ENCODE peak calls at places on chromosomes 4 and X, in nine cellular contexts. D is AG10803, A is fibroblast of lung, L is lung, U is cardiac muscle cell, H is mucosa of descending colon, B is tibial artery, Z is AG04449, Y is GM23248. I is an unnamed sample.

GRCh38 chr4:22356996-22357596 is 158.8 kb downstream of the ADGRA3 start:
- DNase-seq in U (peak), A (peak), H (no peak), B (no peak), L (no peak), Y (peak), D (peak), Z (no peak), I (peak)

GRCh38 chr4:126627255-126627654 is 1005.5 kb upstream of the INTU start:
- DNase-seq in U (peak), Y (peak), B (no peak), D (no peak), A (peak), L (no peak), H (no peak), Z (no peak), I (peak)

GRCh38 chr4:140144050-140144449 is 9.9 kb downstream of the MAML3 start:
- DNase-seq in B (no peak), D (no peak), Z (no peak), L (no peak), Y (no peak), H (no peak), U (no peak), A (no peak), I (no peak)

GRCh38 chrX:40877869-40878268 is 142.5 kb upstream of the MED14 start:
- DNase-seq in L (no peak), H (no peak), B (no peak), U (no peak), Y (peak), A (peak), D (peak), Z (no peak), I (peak)

GRCh38 chrX:81201692-81202412 is at the start of the genes HMGN5 and SH3BGRL:
- DNase-seq in U (peak), D (peak), B (peak), Y (peak), Z (peak), L (peak), H (peak), A (peak), I (peak)

GRCh38 chrX:38982370-38982769 is 181.1 kb downstream of the MID1IP1 start:
- DNase-seq in Y (no peak), Z (no peak), B (no peak), D (no peak), A (no peak), U (no peak), H (no peak), L (no peak), I (no peak)

GRCh38 chrX:40130207-40130606 is 32.4 kb upstream of the BCOR start:
- DNase-seq in D (peak), A (peak), H (no peak), B (no peak), Z (peak), Y (peak), L (no peak), U (no peak), I (peak)

GRCh38 chr4:127203561-127204260 is 429.0 kb upstream of the INTU start:
- DNase-seq in D (peak), H (no peak), L (no peak), A (peak), Z (peak), B (no peak), U (no peak), Y (peak), I (peak)

GRCh38 chr4:120591038-120591437 is 331.5 kb downstream of the PRDM5 start:
- DNase-seq in A (no peak), Y (no peak), B (no peak), H (no peak), D (no peak), U (no peak), Z (no peak), L (no peak), I (no peak)

GRCh38 chr4:151806511-151806927 is 45.7 kb upstream of the GATB start:
- DNase-seq in U (peak), D (peak), L (no peak), B (no peak), H (no peak), A (peak), Y (peak), Z (peak), I (peak)

GRCh38 chr4:188162698-188163097 is 23.5 kb downstream of the TRIML1 start:
- DNase-seq in L (no peak), A (no peak), Z (no peak), U (no peak), Y (no peak), B (no peak), H (no peak), D (no peak), I (no peak)

GRCh38 chr4:98612318-98613250 is 45.8 kb downstream of the TSPAN5 start:
- DNase-seq in Y (peak), H (no peak), A (peak), L (no peak), B (no peak), Z (no peak), U (no peak), D (no peak), I (no peak)

GRCh38 chrX:72057331-72057730 is 74.4 kb downstream of the RTL5 start:
- DNase-seq in H (no peak), U (no peak), Y (no peak), L (no peak), D (peak), B (no peak), A (no peak), Z (no peak), I (no peak)

GRCh38 chrX:103783971-103784370 is 7.3 kb downstream of the PLP1 start:
- DNase-seq in L (no peak), Z (no peak), B (peak), D (peak), H (no peak), Y (peak), U (no peak), A (no peak), I (no peak)

GRCh38 chrX:48520976-48521352 is 644 bp upstream of the EBP start:
- DNase-seq in D (no peak), H (no peak), U (no peak), Z (no peak), Y (no peak), L (no peak), B (no peak), A (no peak), I (no peak)

GRCh38 chr4:114606240-114606639 is 7.6 kb downstream of the UGT8 start:
- DNase-seq in U (no peak), H (no peak), B (no peak), L (no peak), Z (no peak), Y (no peak), D (no peak), A (no peak), I (no peak)

GRCh38 chr4:1882850-1883271 is 11.7 kb downstream of the NSD2 start:
- DNase-seq in U (no peak), A (no peak), B (no peak), D (no peak), Y (no peak), H (no peak), L (no peak), Z (no peak), I (no peak)

GRCh38 chr4:162838671-162839070 is 328.0 kb downstream of the NAF1 start:
- DNase-seq in B (no peak), A (peak), L (no peak), U (no peak), Y (no peak), Z (no peak), D (no peak), H (peak), I (no peak)

GRCh38 chr4:169604131-169604900 is 8.1 kb downstream of the NEK1 start:
- DNase-seq in U (no peak), A (peak), Y (peak), D (peak), L (no peak), B (peak), H (no peak), Z (no peak), I (peak)

GRCh38 chrX:12304261-12304660 is 166.0 kb downstream of the FRMPD4 start:
- DNase-seq in A (no peak), H (no peak), L (no peak), D (peak), Y (peak), B (no peak), Z (peak), U (no peak), I (no peak)

GRCh38 chr4:148453833-148454232 is 11.6 kb upstream of the NR3C2 start:
- DNase-seq in D (no peak), Z (no peak), A (no peak), L (no peak), Y (no peak), B (no peak), U (no peak), H (no peak), I (no peak)

GRCh38 chr4:9898596-9899345 is 117.3 kb downstream of the DRD5 start:
- DNase-seq in A (no peak), D (peak), B (no peak), Z (no peak), H (peak), L (peak), U (peak), Y (peak), I (no peak)

GRCh38 chr4:85127653-85128052 is 161.2 kb upstream of the WDFY3 start:
- DNase-seq in D (peak), Z (no peak), H (no peak), B (no peak), A (peak), L (no peak), Y (peak), U (peak), I (peak)

GRCh38 chr4:76990288-76991080 is 40.9 kb downstream of the SEPTIN11 start:
- DNase-seq in Y (peak), Z (peak), B (no peak), U (no peak), A (peak), D (peak), L (no peak), H (peak), I (peak)

GRCh38 chr4:75643651-75644050 is 13.3 kb upstream of the CDKL2 start:
- DNase-seq in Z (peak), H (no peak), U (no peak), B (no peak), D (peak), Y (no peak), A (peak), L (no peak), I (peak)

GRCh38 chr4:48778431-48779094 is 1.5 kb downstream of the FRYL start:
- DNase-seq in H (no peak), Y (peak), U (peak), D (peak), A (peak), L (no peak), B (no peak), Z (peak), I (peak)

GRCh38 chrX:147803948-147804347 is 107.8 kb upstream of the FMR1 start:
- DNase-seq in Z (no peak), D (peak), B (no peak), Y (peak), L (no peak), A (no peak), H (no peak), U (peak), I (peak)

GRCh38 chrX:53186363-53186762 is 38.6 kb downstream of the KDM5C start:
- DNase-seq in Y (peak), H (no peak), U (no peak), A (peak), D (peak), L (no peak), B (no peak), Z (peak), I (no peak)

GRCh38 chr4:8708401-8709021 is 115.9 kb downstream of the CPZ start:
- DNase-seq in A (no peak), U (no peak), B (peak), H (no peak), Y (no peak), Z (no peak), D (no peak), L (no peak), I (no peak)

GRCh38 chr4:141563721-141564120 is 72.7 kb upstream of the IL15 start:
- DNase-seq in A (no peak), H (no peak), D (no peak), L (no peak), U (no peak), Z (no peak), Y (no peak), B (no peak), I (no peak)

GRCh38 chr4:53055716-53056413 is 193.7 kb downstream of the RASL11B start:
- DNase-seq in Z (no peak), D (no peak), A (peak), U (no peak), Y (no peak), H (no peak), B (no peak), L (no peak), I (peak)

GRCh38 chr4:15470149-15470520 is 453 bp downstream of the CC2D2A start:
- DNase-seq in L (no peak), H (no peak), B (no peak), A (peak), Y (peak), Z (no peak), D (no peak), U (no peak), I (no peak)

GRCh38 chrX:21855937-21856415 is at the start of gene YY2:
- DNase-seq in L (no peak), A (no peak), Z (no peak), B (no peak), H (no peak), U (no peak), Y (no peak), D (no peak), I (no peak)

GRCh38 chrX:53045002-53045401 is 3.6 kb upstream of the GPR173 start:
- DNase-seq in D (no peak), H (no peak), U (no peak), A (no peak), Y (no peak), L (no peak), B (no peak), Z (no peak), I (no peak)

GRCh38 chr4:13907255-13907751 is 279.8 kb upstream of the BOD1L1 start:
- DNase-seq in Y (peak), D (peak), L (no peak), H (no peak), Z (peak), B (no peak), A (peak), U (no peak), I (peak)

GRCh38 chrX:22165732-22166457 is 106.8 kb upstream of the CBLL2 start:
- DNase-seq in Y (peak), L (no peak), Z (peak), D (peak), A (peak), B (no peak), H (no peak), U (no peak), I (peak)

GRCh38 chr4:26441110-26441509 is 49.2 kb downstream of the CCKAR start:
- DNase-seq in D (peak), Y (peak), Z (no peak), A (peak), L (no peak), H (no peak), B (no peak), U (no peak), I (peak)

DNA sequence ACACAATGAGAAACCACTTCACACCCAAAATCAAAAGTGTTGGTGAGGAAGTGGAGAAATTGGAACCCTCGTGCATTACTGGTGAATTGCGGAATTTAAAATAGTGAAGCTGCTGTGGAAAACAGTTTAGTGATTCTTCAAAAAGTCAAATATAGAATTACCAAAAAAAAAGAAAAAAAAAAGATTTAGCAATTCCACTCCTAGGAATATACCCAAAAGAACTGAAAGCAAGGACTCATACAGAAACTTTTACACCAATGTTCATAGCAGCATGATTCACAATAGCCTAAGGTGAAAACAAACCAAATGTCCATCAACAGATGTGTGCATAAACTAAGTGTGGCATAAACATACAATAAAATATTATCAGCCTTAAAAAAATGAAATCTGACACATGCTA is 364.3 kb upstream of the FAM241A start:
- DNase-seq in Z (no peak), A (no peak), Y (no peak), U (no peak), H (no peak), L (no peak), B (no peak), D (no peak), I (no peak)
- H3K4me3 ChIP-seq in Z (no peak), A (no peak), Y (no peak), U (no peak), H (no peak), L (no peak), B (no peak), D (no peak), I (no peak)

GRCh38 chrX:151919610-151920009 is 6.9 kb downstream of the MAGEA4 start:
- DNase-seq in U (no peak), L (no peak), H (no peak), A (no peak), Z (no peak), B (no peak), D (no peak), Y (no peak), I (no peak)
- H3K4me3 ChIP-seq in U (no peak), L (no peak), H (no peak), A (no peak), Z (no peak), B (no peak), D (no peak), Y (no peak), I (no peak)

DNA sequence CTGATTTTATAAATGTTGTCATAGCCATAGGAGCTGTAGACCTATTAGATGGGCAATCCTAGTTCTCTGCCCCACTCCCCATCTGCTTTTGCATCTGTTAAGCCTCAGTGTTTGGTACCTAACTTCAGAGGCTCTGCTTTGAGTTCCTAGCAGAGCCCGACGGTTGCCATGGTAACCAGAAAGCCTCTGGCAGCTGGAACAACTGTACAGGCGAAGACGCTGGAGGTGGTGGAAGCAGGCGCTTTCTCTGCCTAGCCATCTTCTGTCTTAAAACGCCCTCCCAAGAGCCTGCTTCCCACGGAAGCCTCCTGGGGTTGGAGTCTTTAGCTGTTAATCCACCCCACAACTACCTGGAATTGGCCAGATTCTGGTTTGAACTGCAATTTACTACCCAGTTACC is 919 bp upstream of the GABRG1 start:
- DNase-seq in Z (no peak), L (no peak), D (no peak), B (no peak), A (no peak), U (peak), Y (peak), H (no peak), I (peak)
- H3K4me3 ChIP-seq in Z (no peak), L (no peak), D (no peak), B (no peak), A (no peak), U (no peak), Y (no peak), H (no peak), I (no peak)

DNA sequence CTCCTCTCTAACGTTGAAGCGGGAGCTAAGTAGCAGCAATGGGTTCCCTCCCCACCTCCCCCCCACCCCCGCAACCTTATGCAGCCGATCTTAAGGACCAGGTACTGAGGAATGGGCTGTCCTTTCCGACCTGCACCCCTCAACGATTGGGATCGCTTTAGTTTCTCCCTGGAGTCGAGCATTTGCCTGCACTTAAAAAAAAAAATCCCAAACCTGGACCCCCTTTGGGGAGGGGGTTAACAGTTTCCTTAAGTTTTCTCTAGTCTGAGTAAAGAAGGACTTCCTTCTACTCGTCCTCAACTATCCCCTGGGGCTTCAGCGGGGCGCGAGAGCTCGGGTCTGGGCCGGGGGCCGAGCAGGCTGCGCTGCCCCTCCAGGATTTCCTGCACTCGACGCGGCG is 25.7 kb upstream of the BCORL1 start:
- DNase-seq in H (no peak), U (no peak), D (no peak), A (no peak), Y (no peak), Z (no peak), B (no peak), L (no peak), I (no peak)
- H3K4me3 ChIP-seq in H (no peak), U (peak), D (peak), A (no peak), Y (peak), Z (peak), B (peak), L (no peak), I (peak)

DNA sequence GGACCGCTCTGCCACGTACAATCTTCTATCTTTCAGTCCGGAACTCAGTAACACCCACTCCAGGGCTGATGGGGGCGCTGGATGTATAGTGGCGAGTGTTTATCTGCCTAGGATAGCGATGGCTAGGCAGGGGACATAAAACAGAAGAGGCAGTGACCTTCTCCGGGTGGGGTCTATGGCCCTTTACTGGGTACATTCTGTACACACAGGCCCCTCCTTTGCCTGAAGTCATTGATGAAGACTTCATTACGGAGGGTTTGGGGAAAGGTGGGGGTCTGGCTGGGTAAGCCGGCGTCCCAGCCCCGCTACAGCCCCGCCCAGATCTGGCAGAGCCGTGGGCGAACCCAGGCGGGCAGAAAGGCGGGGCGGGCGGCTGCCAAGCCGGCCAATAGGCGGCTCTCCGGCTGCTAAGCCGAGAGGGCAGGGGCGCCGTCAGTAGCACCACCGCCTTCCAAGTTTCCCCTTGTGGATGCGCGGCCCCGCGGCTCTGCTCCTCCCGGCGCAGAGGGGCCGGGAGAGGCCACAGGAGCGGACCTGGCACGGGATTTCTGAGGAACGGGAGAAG is at the start of gene CHST7:
- DNase-seq in Z (no peak), D (peak), Y (peak), L (peak), B (peak), H (peak), A (peak), U (peak), I (peak)
- H3K4me3 ChIP-seq in Z (peak), D (peak), Y (peak), L (peak), B (peak), H (peak), A (peak), U (peak), I (peak)

I was measured in astrocyte of the spinal cord.